ENCODE peak calls at places on chromosomes 12 and 14, in four cellular contexts. One of them, this sample, is unnamed.

GRCh38 chr12:93302331-93303229 is 75.1 kb upstream of the NUDT4 start:
- DNase-seq in GM12878: no peak
- DNase-seq in HepG2: no peak
- DNase-seq in K562: peak
- DNase-seq in this sample: no peak

GRCh38 chr14:24233538-24233866 is 773 bp downstream of the GMPR2 start:
- DNase-seq in GM12878: no peak
- DNase-seq in HepG2: peak
- DNase-seq in K562: peak
- DNase-seq in this sample: no peak

GRCh38 chr14:55438066-55438683 is 2.2 kb downstream of the TBPL2 start:
- DNase-seq in GM12878: no peak
- DNase-seq in HepG2: peak
- DNase-seq in K562: peak
- DNase-seq in this sample: peak

GRCh38 chr12:113440947-113441782 is 19.0 kb downstream of the SDSL start:
- DNase-seq in GM12878: no peak
- DNase-seq in HepG2: no peak
- DNase-seq in K562: no peak
- DNase-seq in this sample: no peak

GRCh38 chr12:126588586-126589249 is 1523.5 kb downstream of the AACS start:
- DNase-seq in GM12878: no peak
- DNase-seq in HepG2: no peak
- DNase-seq in K562: no peak
- DNase-seq in this sample: no peak

GRCh38 chr12:109130755-109131521 is 14.6 kb downstream of the ACACB start:
- DNase-seq in GM12878: no peak
- DNase-seq in HepG2: no peak
- DNase-seq in K562: no peak
- DNase-seq in this sample: peak

GRCh38 chr12:67534671-67535070 is 113.9 kb upstream of the DYRK2 start:
- DNase-seq in GM12878: no peak
- DNase-seq in HepG2: no peak
- DNase-seq in K562: no peak
- DNase-seq in this sample: no peak

GRCh38 chr12:90065301-90065801 is 356.7 kb upstream of the ATP2B1 start:
- DNase-seq in GM12878: no peak
- DNase-seq in HepG2: no peak
- DNase-seq in K562: no peak
- DNase-seq in this sample: no peak

GRCh38 chr12:119208626-119209061 is 29.9 kb downstream of the HSPB8 start:
- DNase-seq in GM12878: no peak
- DNase-seq in HepG2: peak
- DNase-seq in K562: no peak
- DNase-seq in this sample: no peak

GRCh38 chr12:95336387-95337067 is 118.9 kb downstream of the VEZT start:
- DNase-seq in GM12878: no peak
- DNase-seq in HepG2: peak
- DNase-seq in K562: peak
- DNase-seq in this sample: peak

GRCh38 chr12:67647547-67648305 is 819 bp upstream of the DYRK2 start:
- DNase-seq in GM12878: no peak
- DNase-seq in HepG2: peak
- DNase-seq in K562: peak
- DNase-seq in this sample: peak

GRCh38 chr12:50400638-50401382 is at the start of gene LARP4:
- DNase-seq in GM12878: peak
- DNase-seq in HepG2: peak
- DNase-seq in K562: peak
- DNase-seq in this sample: peak

GRCh38 chr14:58216544-58216943 is 16.6 kb downstream of the ACTR10 start:
- DNase-seq in GM12878: no peak
- DNase-seq in HepG2: no peak
- DNase-seq in K562: no peak
- DNase-seq in this sample: no peak

GRCh38 chr12:39199371-39199770 is 243.5 kb downstream of the KIF21A start:
- DNase-seq in GM12878: no peak
- DNase-seq in HepG2: no peak
- DNase-seq in K562: no peak
- DNase-seq in this sample: no peak

GRCh38 chr12:55068416-55069010 is 48.7 kb downstream of the NEUROD4 start:
- DNase-seq in GM12878: no peak
- DNase-seq in HepG2: peak
- DNase-seq in K562: peak
- DNase-seq in this sample: peak

GRCh38 chr12:130920711-130921381 is 32.9 kb upstream of the ADGRD1 start:
- DNase-seq in GM12878: no peak
- DNase-seq in HepG2: no peak
- DNase-seq in K562: no peak
- DNase-seq in this sample: no peak

GRCh38 chr12:34402899-34403705 is 380.8 kb downstream of the ALG10 start:
- DNase-seq in GM12878: no peak
- DNase-seq in HepG2: no peak
- DNase-seq in K562: no peak
- DNase-seq in this sample: no peak

GRCh38 chr12:46217686-46218508 is 50.9 kb downstream of the SLC38A1 start:
- DNase-seq in GM12878: peak
- DNase-seq in HepG2: no peak
- DNase-seq in K562: no peak
- DNase-seq in this sample: no peak

GRCh38 chr14:78302841-78303240 is 132.7 kb downstream of the NRXN3 start:
- DNase-seq in GM12878: no peak
- DNase-seq in HepG2: no peak
- DNase-seq in K562: no peak
- DNase-seq in this sample: no peak

GRCh38 chr14:55884819-55885218 is 233.4 kb upstream of the PELI2 start:
- DNase-seq in GM12878: no peak
- DNase-seq in HepG2: no peak
- DNase-seq in K562: no peak
- DNase-seq in this sample: no peak

GRCh38 chr12:55780695-55781094 is 36.8 kb downstream of the SARNP start:
- DNase-seq in GM12878: no peak
- DNase-seq in HepG2: no peak
- DNase-seq in K562: no peak
- DNase-seq in this sample: no peak

GRCh38 chr12:45674583-45674982 is 54.9 kb upstream of the ARID2 start:
- DNase-seq in GM12878: no peak
- DNase-seq in HepG2: no peak
- DNase-seq in K562: no peak
- DNase-seq in this sample: no peak

GRCh38 chr14:94370524-94370910 is 17.9 kb downstream of the SERPINA1 start:
- DNase-seq in GM12878: no peak
- DNase-seq in HepG2: no peak
- DNase-seq in K562: no peak
- DNase-seq in this sample: no peak

GRCh38 chr14:105876829-105877228 is 350.4 kb downstream of the TMEM121 start:
- DNase-seq in GM12878: no peak
- DNase-seq in HepG2: no peak
- DNase-seq in K562: no peak
- DNase-seq in this sample: no peak

GRCh38 chr14:64688801-64689200 is 15.4 kb upstream of the PLEKHG3 start:
- DNase-seq in GM12878: no peak
- DNase-seq in HepG2: no peak
- DNase-seq in K562: no peak
- DNase-seq in this sample: no peak

GRCh38 chr14:64700894-64701293 is 3.3 kb upstream of the PLEKHG3 start:
- DNase-seq in GM12878: no peak
- DNase-seq in HepG2: no peak
- DNase-seq in K562: no peak
- DNase-seq in this sample: no peak

GRCh38 chr12:50249464-50250229 is 33.7 kb downstream of the LIMA1 start:
- DNase-seq in GM12878: no peak
- DNase-seq in HepG2: no peak
- DNase-seq in K562: peak
- DNase-seq in this sample: no peak

GRCh38 chr12:59452259-59452658 is 143.6 kb upstream of the SLC16A7 start:
- DNase-seq in GM12878: no peak
- DNase-seq in HepG2: no peak
- DNase-seq in K562: no peak
- DNase-seq in this sample: no peak

GRCh38 chr12:48454675-48455074 is 17.7 kb upstream of the ANP32D start:
- DNase-seq in GM12878: no peak
- DNase-seq in HepG2: peak
- DNase-seq in K562: peak
- DNase-seq in this sample: peak

GRCh38 chr12:84924956-84925355 is 12.4 kb upstream of the SLC6A15 start:
- DNase-seq in GM12878: no peak
- DNase-seq in HepG2: no peak
- DNase-seq in K562: no peak
- DNase-seq in this sample: no peak

DNA sequence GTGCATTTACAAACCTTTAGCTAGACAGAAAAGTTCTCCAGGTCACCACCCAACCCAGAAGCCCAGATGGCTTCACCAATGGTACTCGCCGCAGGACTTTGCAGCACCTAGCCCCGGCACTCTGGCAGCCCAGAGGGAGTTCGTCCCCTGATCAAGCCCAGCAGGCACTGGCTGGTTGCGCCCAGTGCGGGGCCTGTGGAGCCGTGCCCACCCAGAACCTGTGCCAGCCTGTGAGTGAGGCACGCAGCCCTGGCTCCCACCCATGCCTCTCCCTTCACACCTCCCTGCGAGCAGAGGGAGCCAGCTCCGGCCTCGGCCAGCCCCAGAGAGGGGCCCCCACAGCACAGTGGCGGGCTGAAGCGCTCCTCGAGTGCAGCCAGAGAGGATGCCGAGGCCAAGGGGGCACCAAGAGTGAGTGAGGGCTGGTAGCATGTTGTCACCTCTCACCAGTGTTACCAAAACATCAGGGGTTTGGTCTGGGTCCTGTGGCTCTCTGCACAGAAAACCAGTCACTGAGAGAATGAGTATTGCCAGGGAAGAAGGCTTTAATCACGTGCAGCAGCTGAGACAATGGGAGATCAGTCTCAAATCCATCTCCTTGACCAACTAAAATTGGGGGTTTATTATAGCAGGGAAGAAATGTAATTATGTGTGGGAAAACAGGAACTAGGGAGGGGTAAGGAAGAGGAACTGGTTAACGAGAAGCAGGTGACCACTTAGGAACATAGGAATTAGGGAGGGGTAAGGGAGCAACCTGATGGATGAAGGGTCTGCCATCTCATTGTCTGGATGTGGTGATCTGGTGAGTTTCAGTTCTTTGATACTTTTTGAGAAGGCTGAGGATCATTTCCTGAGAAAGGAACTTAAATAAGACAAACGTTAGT is 151.3 kb downstream of the NUBPL start:
- DNase-seq in GM12878: no peak
- DNase-seq in HepG2: no peak
- DNase-seq in K562: no peak
- DNase-seq in this sample: no peak
- TF ChIP-seq SRF in GM12878: no peak
- TF ChIP-seq SRF in HepG2: no peak
- TF ChIP-seq SRF in K562: no peak
- TF ChIP-seq SRF in this sample: no peak

GRCh38 chr12:111405856-111406473 is at the start of gene SH2B3:
- DNase-seq in GM12878: no peak
- DNase-seq in HepG2: no peak
- DNase-seq in K562: no peak
- DNase-seq in this sample: no peak

GRCh38 chr12:111405149-111405855 is 421 bp upstream of the SH2B3 start:
- DNase-seq in GM12878: peak
- DNase-seq in HepG2: peak
- DNase-seq in K562: peak
- DNase-seq in this sample: peak

GRCh38 chr12:111406474-111407370 is 999 bp downstream of the SH2B3 start:
- DNase-seq in GM12878: no peak
- DNase-seq in HepG2: no peak
- DNase-seq in K562: peak
- DNase-seq in this sample: no peak

GRCh38 chr12:111407371-111408115 is 1.8 kb downstream of the SH2B3 start:
- DNase-seq in GM12878: no peak
- DNase-seq in HepG2: no peak
- DNase-seq in K562: peak
- DNase-seq in this sample: no peak

GRCh38 chr12:111404362-111405148 is 1.2 kb upstream of the SH2B3 start:
- DNase-seq in GM12878: no peak
- DNase-seq in HepG2: peak
- DNase-seq in K562: peak
- DNase-seq in this sample: no peak
- H3K4me3 ChIP-seq in GM12878: peak
- H3K4me3 ChIP-seq in HepG2: peak
- H3K4me3 ChIP-seq in K562: peak
- H3K4me3 ChIP-seq in this sample: peak

GRCh38 chr12:106987846-106988245 is 900 bp upstream of the MTERF2 start:
- DNase-seq in GM12878: no peak
- DNase-seq in HepG2: no peak
- DNase-seq in K562: no peak
- DNase-seq in this sample: no peak

GRCh38 chr12:106986135-106986534 is 811 bp downstream of the MTERF2 start:
- DNase-seq in GM12878: no peak
- DNase-seq in HepG2: no peak
- DNase-seq in K562: no peak
- DNase-seq in this sample: no peak

GRCh38 chr12:106985479-106985878 is 1.5 kb downstream of the MTERF2 start:
- DNase-seq in GM12878: no peak
- DNase-seq in HepG2: peak
- DNase-seq in K562: peak
- DNase-seq in this sample: no peak

GRCh38 chr12:106984588-106985137 is 2.3 kb downstream of the MTERF2 start:
- DNase-seq in GM12878: no peak
- DNase-seq in HepG2: no peak
- DNase-seq in K562: peak
- DNase-seq in this sample: no peak

GRCh38 chr12:106986625-106987389 is at the start of gene MTERF2:
- DNase-seq in GM12878: peak
- DNase-seq in HepG2: peak
- DNase-seq in K562: peak
- DNase-seq in this sample: peak
- TF ChIP-seq REST in GM12878: no peak
- TF ChIP-seq REST in HepG2: no peak
- TF ChIP-seq REST in K562: peak
- TF ChIP-seq REST in this sample: no peak

DNA sequence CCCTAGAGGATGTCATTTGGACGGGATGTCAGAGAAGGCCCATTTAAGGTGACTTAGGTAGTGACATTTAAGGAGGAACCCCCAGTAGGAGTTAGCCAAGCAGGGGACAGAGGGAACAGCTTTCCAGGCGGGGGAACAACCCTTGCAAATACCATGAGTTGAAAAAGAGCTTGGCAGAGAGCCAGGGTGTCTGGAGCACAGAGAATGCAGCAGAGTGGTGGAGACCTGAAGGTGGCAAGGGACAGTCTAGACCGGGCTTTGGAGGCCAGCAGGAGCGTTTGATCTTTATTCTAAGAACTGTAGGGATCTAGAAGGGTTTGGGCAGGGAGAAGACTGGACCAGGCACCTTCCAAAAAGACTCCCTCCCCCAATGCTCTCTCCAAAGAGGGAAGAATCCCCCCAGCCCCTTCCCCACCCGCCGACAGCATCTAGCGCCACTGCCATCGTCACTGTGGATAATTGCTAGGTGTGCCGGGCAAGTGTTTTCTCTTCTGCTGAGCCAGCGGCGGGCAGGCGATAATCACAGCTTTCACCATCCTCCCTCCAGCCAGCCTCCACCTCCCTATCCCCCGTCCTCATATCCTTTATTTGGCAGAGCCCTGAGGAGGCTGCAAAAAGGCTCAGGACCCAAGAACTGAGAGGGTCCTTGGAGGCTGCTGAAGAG is 33.4 kb upstream of the BEGAIN start:
- DNase-seq in GM12878: no peak
- DNase-seq in HepG2: no peak
- DNase-seq in K562: no peak
- DNase-seq in this sample: no peak
- TF ChIP-seq SRF in GM12878: no peak
- TF ChIP-seq SRF in HepG2: no peak
- TF ChIP-seq SRF in K562: no peak
- TF ChIP-seq SRF in this sample: no peak